ENCODE peak calls at places on chromosomes 11 and 22, in nine cellular contexts. F, S, V, N, L, Y, C, X and P are unnamed samples.

GRCh38 chr11:24513837-24514594 is 17.2 kb downstream of the LUZP2 start:
- DNase-seq in Y (no peak), N (no peak), L (no peak), V (no peak), S (no peak), F (peak), X (no peak), C (no peak), P (no peak)

GRCh38 chr11:116177521-116178220 is 595.1 kb downstream of the BUD13 start:
- DNase-seq in L (no peak), X (no peak), Y (no peak), N (peak), V (no peak), F (peak), S (no peak), C (no peak), P (no peak)

GRCh38 chr11:12200359-12201015 is 90.1 kb downstream of the MICAL2 start:
- DNase-seq in X (no peak), L (peak), N (peak), C (peak), Y (peak), V (peak), F (peak), S (no peak), P (no peak)

GRCh38 chr11:34150494-34151151 is 45.2 kb downstream of the NAT10 start:
- DNase-seq in L (peak), S (no peak), X (no peak), C (no peak), Y (peak), V (no peak), F (peak), N (no peak), P (no peak)

GRCh38 chr22:21451545-21452520 is 15.4 kb upstream of the TMEM191C start:
- DNase-seq in Y (no peak), F (no peak), L (no peak), C (no peak), S (no peak), V (no peak), X (no peak), N (peak), P (no peak)

GRCh38 chr11:18526130-18526520 is 617 bp downstream of the TSG101 start:
- DNase-seq in C (no peak), F (no peak), L (no peak), Y (no peak), X (no peak), V (no peak), S (no peak), N (no peak), P (no peak)

GRCh38 chr11:122441702-122442092 is 213.8 kb upstream of the UBASH3B start:
- DNase-seq in Y (peak), X (no peak), L (no peak), C (no peak), S (no peak), N (no peak), V (peak), F (no peak), P (no peak)

GRCh38 chr11:2663506-2663905 is 36.3 kb downstream of the KCNQ1OT1 start:
- DNase-seq in L (no peak), X (no peak), S (no peak), V (no peak), N (peak), F (no peak), Y (no peak), C (no peak), P (no peak)

GRCh38 chr11:80103149-80103859 is 662.5 kb upstream of the TENM4 start:
- DNase-seq in F (peak), S (peak), N (no peak), C (no peak), L (no peak), V (peak), X (peak), Y (peak), P (peak)

GRCh38 chr11:88059326-88059725 is 115.9 kb downstream of the RAB38 start:
- DNase-seq in L (no peak), S (no peak), N (no peak), Y (peak), X (peak), C (no peak), V (no peak), F (peak), P (no peak)

GRCh38 chr11:120695426-120695825 is 183.9 kb downstream of the GRIK4 start:
- DNase-seq in Y (no peak), C (no peak), S (no peak), F (no peak), X (no peak), N (no peak), L (no peak), V (no peak), P (no peak)

GRCh38 chr11:117143390-117143789 is 697 bp upstream of the PAFAH1B2 start:
- DNase-seq in X (no peak), N (no peak), V (peak), C (no peak), F (peak), L (peak), S (peak), Y (peak), P (no peak)

GRCh38 chr11:76984741-76985140 is 49.5 kb upstream of the B3GNT6 start:
- DNase-seq in L (no peak), F (no peak), V (no peak), Y (no peak), N (no peak), C (no peak), X (no peak), S (no peak), P (no peak)

GRCh38 chr22:17087176-17088131 is 2.7 kb downstream of the IL17RA start:
- DNase-seq in L (no peak), S (no peak), F (peak), N (peak), C (no peak), Y (peak), V (no peak), X (no peak), P (peak)

GRCh38 chr22:43883012-43883661 is 8.7 kb downstream of the PNPLA5 start:
- DNase-seq in X (peak), L (peak), F (peak), S (peak), Y (peak), N (no peak), V (peak), C (peak), P (no peak)

GRCh38 chr11:122748968-122749687 is 89.2 kb upstream of the CRTAM start:
- DNase-seq in S (no peak), Y (peak), F (peak), X (no peak), L (no peak), N (no peak), V (no peak), C (peak), P (peak)

GRCh38 chr11:73198677-73199076 is 19.4 kb upstream of the P2RY2 start:
- DNase-seq in X (no peak), F (peak), L (no peak), N (peak), V (peak), S (no peak), C (no peak), Y (peak), P (no peak)

GRCh38 chr11:121473064-121473777 is 20.5 kb upstream of the SORL1-AS1 start:
- DNase-seq in X (no peak), V (no peak), L (no peak), F (peak), Y (peak), N (no peak), C (no peak), S (no peak), P (peak)

GRCh38 chr11:65651589-65652510 is 10.9 kb downstream of the RELA start:
- DNase-seq in V (peak), N (no peak), F (peak), C (no peak), X (no peak), L (no peak), Y (peak), S (no peak), P (no peak)

GRCh38 chr22:45917700-45918454 is 59.1 kb downstream of the WNT7B start:
- DNase-seq in S (no peak), N (no peak), Y (no peak), F (no peak), C (no peak), L (no peak), V (no peak), X (no peak), P (no peak)

GRCh38 chr11:19218216-19218615 is 16.4 kb upstream of the CSRP3 start:
- DNase-seq in F (no peak), C (no peak), V (no peak), X (no peak), L (no peak), N (no peak), S (no peak), Y (no peak), P (no peak)

GRCh38 chr11:17686185-17686980 is 33.0 kb upstream of the MYOD1 start:
- DNase-seq in F (peak), L (peak), N (no peak), S (no peak), Y (no peak), X (no peak), V (no peak), C (no peak), P (no peak)

GRCh38 chr11:13368041-13368446 is 90.5 kb downstream of the BMAL1 start:
- DNase-seq in Y (peak), F (peak), S (no peak), L (no peak), X (peak), V (no peak), C (no peak), N (no peak), P (no peak)

GRCh38 chr11:830295-831131 is 2.2 kb upstream of the CD151 start:
- DNase-seq in V (peak), X (no peak), N (no peak), F (peak), Y (peak), C (no peak), L (peak), S (no peak), P (no peak)

GRCh38 chr22:49004484-49005399 is 822.9 kb downstream of the BRD1 start:
- DNase-seq in V (no peak), X (no peak), L (no peak), N (peak), F (no peak), S (no peak), C (no peak), Y (no peak), P (no peak)

GRCh38 chr11:118841469-118842222 is 42.0 kb upstream of the CXCR5 start:
- DNase-seq in S (no peak), X (no peak), Y (no peak), L (no peak), C (no peak), V (no peak), F (no peak), N (no peak), P (no peak)

GRCh38 chr11:86741489-86742435 is 58.6 kb upstream of the PRSS23 start:
- DNase-seq in F (peak), N (no peak), C (no peak), S (peak), V (peak), L (no peak), X (peak), Y (peak), P (no peak)

GRCh38 chr11:31780078-31780971 is 30.8 kb downstream of the PAX6 start:
- DNase-seq in Y (no peak), S (no peak), V (no peak), N (no peak), C (no peak), X (no peak), F (peak), L (no peak), P (no peak)

GRCh38 chr11:78061921-78062311 is 1.7 kb upstream of the THRSP start:
- DNase-seq in Y (peak), V (no peak), S (no peak), L (no peak), C (no peak), N (no peak), F (no peak), X (no peak), P (no peak)

GRCh38 chr11:22331771-22332170 is 6.4 kb upstream of the SLC17A6 start:
- DNase-seq in X (no peak), V (no peak), L (no peak), C (no peak), F (no peak), Y (no peak), S (no peak), N (no peak), P (no peak)

GRCh38 chr11:64644348-64645242 is 53.6 kb downstream of the SLC22A12 start:
- DNase-seq in N (peak), V (peak), L (peak), C (no peak), X (no peak), Y (no peak), F (no peak), S (no peak), P (no peak)

GRCh38 chr11:64643927-64644326 is 52.9 kb downstream of the SLC22A12 start:
- DNase-seq in Y (no peak), F (no peak), C (no peak), L (no peak), V (no peak), X (no peak), N (no peak), S (no peak), P (no peak)

GRCh38 chr11:64648551-64648950 is 57.5 kb downstream of the SLC22A12 start:
- DNase-seq in Y (no peak), S (no peak), C (no peak), V (no peak), F (no peak), X (no peak), L (no peak), N (no peak), P (no peak)

GRCh38 chr11:64649304-64649703 is 58.3 kb downstream of the SLC22A12 start:
- DNase-seq in V (peak), F (no peak), L (peak), Y (peak), X (no peak), C (no peak), S (no peak), N (no peak), P (no peak)

DNA sequence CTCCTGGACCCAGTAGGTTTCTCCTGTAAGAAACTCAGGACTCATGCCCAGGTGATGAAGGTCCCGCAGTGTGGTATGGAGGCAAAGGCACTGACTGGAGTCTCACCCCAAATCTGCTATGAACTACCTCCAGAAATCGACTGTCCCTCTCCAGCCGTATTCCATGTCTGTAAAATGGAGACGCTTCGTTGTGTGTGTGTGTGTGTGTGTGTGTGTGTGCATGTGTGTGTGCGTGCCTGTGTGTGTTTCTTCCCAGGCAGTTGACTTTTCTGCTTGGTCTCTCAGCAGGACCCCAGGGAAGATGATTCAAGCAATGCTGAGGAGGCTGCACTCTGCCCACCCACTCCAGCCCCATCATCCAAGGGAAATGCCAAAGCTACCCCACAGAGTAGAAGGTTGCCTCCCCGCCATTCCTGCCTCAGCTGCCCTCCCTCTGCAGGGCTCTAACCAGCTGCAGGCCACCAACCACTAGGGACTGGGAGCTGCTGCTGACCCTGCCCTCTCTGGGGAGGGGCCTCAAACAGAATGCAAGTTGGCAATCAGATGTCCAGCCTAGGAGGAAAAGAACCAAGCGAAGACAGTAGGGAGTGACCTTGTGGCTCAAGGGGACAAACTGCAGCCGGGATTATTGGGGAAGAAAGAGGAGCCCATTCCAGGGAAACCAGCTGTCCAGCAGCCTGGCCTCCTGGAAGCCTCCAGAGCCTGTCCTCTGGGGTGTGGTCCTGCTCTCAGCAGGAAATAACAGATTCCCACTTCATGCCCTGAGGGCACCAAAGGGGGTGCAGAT is 56.2 kb downstream of the SLC22A12 start:
- DNase-seq in C (no peak), V (no peak), L (no peak), S (no peak), Y (no peak), N (no peak), F (no peak), X (no peak), P (no peak)
- TF ChIP-seq CTCF in C (no peak), V (no peak), L (no peak), S (no peak), Y (no peak), N (no peak), F (no peak), X (no peak), P (no peak)

DNA sequence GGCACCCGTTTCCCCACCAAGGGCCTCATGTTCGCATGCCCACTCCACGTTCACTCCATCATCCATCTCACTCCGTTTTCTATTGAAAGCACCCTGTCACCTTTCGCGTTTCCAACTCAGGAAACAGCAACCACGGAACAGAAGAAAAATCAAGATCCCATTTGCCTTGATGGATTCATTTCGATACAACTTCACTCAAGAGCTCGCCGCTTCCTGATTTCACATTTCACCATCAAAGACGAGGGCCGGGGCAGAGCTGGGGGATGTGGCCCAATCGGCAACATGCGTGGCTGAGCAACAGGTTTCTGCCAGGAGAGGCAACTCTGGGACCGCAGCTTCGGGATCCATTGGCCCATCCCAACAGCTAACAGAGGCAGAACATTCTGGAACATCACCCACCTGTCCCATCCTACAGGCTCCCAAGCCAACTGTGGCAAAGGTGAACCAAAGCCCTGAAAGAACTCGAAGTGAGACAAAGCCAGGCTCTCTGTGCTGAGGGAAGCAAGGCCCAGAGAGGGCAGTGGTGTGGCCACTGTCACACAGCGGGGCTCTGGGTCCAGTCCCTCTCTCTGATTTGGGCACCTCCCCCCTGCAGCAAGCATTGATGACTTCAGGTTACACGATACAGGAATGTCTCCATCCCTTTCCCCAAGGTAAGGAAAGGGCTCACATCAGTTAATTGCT is 36.2 kb upstream of the CD5 start:
- DNase-seq in X (no peak), Y (no peak), C (no peak), N (peak), V (no peak), F (no peak), L (no peak), S (no peak), P (no peak)
- H3K4me3 ChIP-seq in X (no peak), Y (no peak), C (no peak), N (no peak), V (no peak), F (no peak), L (no peak), S (no peak), P (no peak)

GRCh38 chr22:35150163-35151107 is 84.5 kb downstream of the ISX start:
- DNase-seq in V (peak), N (peak), Y (peak), X (peak), F (peak), S (peak), L (peak), C (peak), P (no peak)

GRCh38 chr22:35156945-35157344 is 91.0 kb downstream of the ISX start:
- DNase-seq in L (no peak), C (no peak), S (no peak), F (no peak), V (no peak), N (peak), X (no peak), Y (no peak), P (no peak)

GRCh38 chr22:35155403-35156025 is 89.6 kb downstream of the ISX start:
- DNase-seq in Y (no peak), L (no peak), C (no peak), F (no peak), N (peak), X (no peak), S (no peak), V (no peak), P (no peak)

GRCh38 chr22:35152316-35152715 is 86.4 kb downstream of the ISX start:
- DNase-seq in V (no peak), N (no peak), F (no peak), X (no peak), S (no peak), Y (no peak), C (no peak), L (no peak), P (no peak)

GRCh38 chr22:35154937-35155387 is 89.0 kb downstream of the ISX start:
- DNase-seq in L (peak), S (peak), X (peak), N (no peak), V (peak), Y (peak), F (peak), C (peak), P (peak)
- TF ChIP-seq CTCF in L (peak), S (peak), X (peak), N (no peak), V (peak), Y (peak), F (peak), C (peak), P (peak)

GRCh38 chr11:57516061-57516443 is 550 bp upstream of the SLC43A1 start:
- DNase-seq in S (no peak), L (no peak), X (no peak), V (no peak), N (no peak), C (no peak), F (no peak), Y (no peak), P (no peak)
- H3K4me3 ChIP-seq in S (peak), L (peak), X (peak), V (peak), N (peak), C (peak), F (peak), Y (peak), P (peak)

GRCh38 chr11:127590319-127590718 is 589.7 kb upstream of the KIRREL3 start:
- DNase-seq in S (no peak), X (no peak), C (no peak), N (no peak), V (no peak), L (no peak), F (no peak), Y (no peak), P (no peak)
- TF ChIP-seq CTCF in S (no peak), X (no peak), C (no peak), N (no peak), V (no peak), L (no peak), F (no peak), Y (no peak), P (no peak)